ENCODE peak calls at places on chromosomes 7 and 10, in eight cellular contexts. S is HepG2; V is RWPE2; R is T-helper 17 cell; J is mucosa of descending colon; W is Panc1; M is foreskin keratinocyte; Y is activated CD4-positive, CD25-positive, alpha-beta regulatory T cell treated with anti-CD3 and anti-CD28 coated beads, Interleukin-2, amount 50 U/mL, for 24 hours. C is an unnamed sample.

GRCh38 chr10:101310528-101311439 is 43.2 kb upstream of the BTRC start:
- ATAC-seq in V (no peak), W (peak; percentile 27), M (peak; percentile 23), R (peak; percentile 45), S (peak; percentile 23), Y (no peak), J (no peak), C (peak; percentile 30)

GRCh38 chr7:76048668-76048988 is 722 bp downstream of the MDH2 start:
- ATAC-seq in M (no peak), W (peak; percentile 2), V (peak; percentile 7), Y (peak; percentile 8), J (peak; percentile 24), S (peak; percentile 14), R (peak; percentile 36), C (peak; percentile 35)

GRCh38 chr10:26714816-26715487 is 17.5 kb downstream of the PDSS1 start:
- ATAC-seq in M (no peak), J (peak; percentile 96), W (no peak), R (no peak), V (no peak), S (peak; percentile 98), Y (no peak), C (no peak)

GRCh38 chr10:118007773-118008172 is 39.0 kb downstream of the RAB11FIP2 start:
- ATAC-seq in Y (no peak), R (no peak), S (no peak), V (no peak), M (no peak), J (no peak), W (no peak), C (no peak)

GRCh38 chr10:128875030-128875744 is 591.9 kb upstream of the MGMT start:
- ATAC-seq in Y (no peak), J (no peak), W (no peak), V (peak; percentile 57), R (no peak), M (no peak), S (no peak), C (no peak)

GRCh38 chr7:72109566-72109965 is 302.6 kb downstream of the CALN1 start:
- ATAC-seq in R (no peak), Y (no peak), W (no peak), M (no peak), J (no peak), S (no peak), V (no peak), C (no peak)

GRCh38 chr7:148584154-148584827 is 6.3 kb upstream of the C7orf33 start:
- ATAC-seq in Y (peak; percentile 69), M (no peak), R (no peak), S (no peak), V (no peak), J (no peak), W (no peak), C (peak; percentile 52)

GRCh38 chr10:42998481-42999384 is 78.1 kb upstream of the RET start:
- ATAC-seq in V (no peak), Y (no peak), M (no peak), R (no peak), S (no peak), W (no peak), J (no peak), C (no peak)

GRCh38 chr10:11180228-11180627 is 162.6 kb downstream of the CELF2 start:
- ATAC-seq in W (no peak), M (no peak), J (peak; percentile 39), V (no peak), R (peak; percentile 51), Y (peak; percentile 34), S (no peak), C (no peak)

GRCh38 chr7:464177-464711 is 55.4 kb downstream of the PDGFA start:
- ATAC-seq in W (no peak), M (no peak), V (no peak), Y (no peak), R (no peak), J (no peak), S (no peak), C (no peak)

GRCh38 chr10:49194212-49194920 is 6.2 kb upstream of the TMEM273 start:
- ATAC-seq in R (peak; percentile 50), W (no peak), S (no peak), M (no peak), V (no peak), Y (no peak), J (no peak), C (no peak)

GRCh38 chr10:6607778-6608177 is 27.7 kb upstream of the PRKCQ start:
- ATAC-seq in S (no peak), W (no peak), M (peak; percentile 24), Y (no peak), R (no peak), J (no peak), V (peak; percentile 38), C (no peak)

GRCh38 chr7:48526375-48526732 is 355.1 kb downstream of the ABCA13 start:
- ATAC-seq in S (no peak), M (peak; percentile 89), R (no peak), Y (no peak), V (no peak), W (no peak), J (no peak), C (no peak)

GRCh38 chr10:60817135-60817805 is 39.0 kb downstream of the CDK1 start:
- ATAC-seq in M (no peak), V (no peak), R (no peak), W (no peak), Y (no peak), J (peak; percentile 34), S (no peak), C (no peak)

GRCh38 chr10:74051729-74052342 is 53.9 kb downstream of the VCL start:
- ATAC-seq in V (no peak), Y (no peak), R (no peak), J (peak; percentile 62), W (peak; percentile 49), S (no peak), M (no peak), C (no peak)

GRCh38 chr10:85926136-85926535 is 440.5 kb downstream of the GRID1 start:
- ATAC-seq in R (no peak), S (no peak), J (no peak), W (no peak), V (no peak), Y (no peak), M (no peak), C (no peak)

GRCh38 chr7:117023325-117023854 is 70.1 kb downstream of the ST7 start:
- ATAC-seq in Y (no peak), R (no peak), J (no peak), W (no peak), M (no peak), V (no peak), S (no peak), C (no peak)

GRCh38 chr7:133746847-133747246 is 380.3 kb upstream of the LRGUK start:
- ATAC-seq in V (peak; percentile 51), W (no peak), Y (no peak), M (peak; percentile 39), J (no peak), R (no peak), S (no peak), C (no peak)

GRCh38 chr7:156218544-156219306 is 406.5 kb upstream of the SHH start:
- ATAC-seq in S (peak; percentile 62), R (no peak), Y (no peak), M (no peak), W (no peak), J (no peak), V (no peak), C (no peak)

GRCh38 chr7:26292768-26293560 is 1.3 kb downstream of the SNX10 start:
- ATAC-seq in W (peak; percentile 14), J (no peak), V (no peak), M (no peak), S (peak; percentile 72), R (no peak), Y (no peak), C (no peak)

GRCh38 chr10:11546581-11546980 is 64.9 kb downstream of the USP6NL start:
- ATAC-seq in W (no peak), V (no peak), J (no peak), M (no peak), Y (no peak), S (no peak), R (no peak), C (peak; percentile 52)

GRCh38 chr7:129843365-129843898 is 109.3 kb downstream of the UBE2H start:
- ATAC-seq in R (no peak), W (no peak), V (no peak), Y (no peak), S (no peak), J (no peak), M (no peak), C (no peak)

GRCh38 chr10:34372509-34372908 is 442.6 kb downstream of the PARD3 start:
- ATAC-seq in V (no peak), Y (no peak), J (no peak), S (no peak), R (no peak), M (no peak), W (no peak), C (no peak)

GRCh38 chr10:33031815-33032320 is 73.8 kb upstream of the ITGB1 start:
- ATAC-seq in Y (no peak), J (no peak), R (no peak), W (peak; percentile 54), S (no peak), M (no peak), V (no peak), C (peak; percentile 5)

GRCh38 chr7:121557034-121557892 is 161.2 kb upstream of the FAM3C start:
- ATAC-seq in Y (no peak), M (peak; percentile 81), W (no peak), V (no peak), J (peak; percentile 97), S (no peak), R (no peak), C (peak; percentile 37)

GRCh38 chr7:27221201-27221797 is 21.3 kb upstream of the EVX1 start:
- ATAC-seq in R (no peak), J (no peak), V (peak; percentile 50), M (peak; percentile 29), Y (peak; percentile 58), W (no peak), S (no peak), C (no peak)

GRCh38 chr7:111086532-111086931 is 4.4 kb upstream of the LRRN3 start:
- ATAC-seq in R (no peak), M (no peak), W (no peak), J (no peak), V (no peak), Y (peak; percentile 69), S (no peak), C (no peak)

GRCh38 chr10:112456533-112456932 is 9.5 kb downstream of the VTI1A start:
- ATAC-seq in R (no peak), V (no peak), M (no peak), W (no peak), S (peak; percentile 47), Y (no peak), J (no peak), C (no peak)

GRCh38 chr7:144777005-144777814 is 58.6 kb downstream of the TPK1 start:
- ATAC-seq in R (no peak), M (no peak), V (no peak), J (peak; percentile 78), S (no peak), Y (no peak), W (no peak), C (no peak)

GRCh38 chr7:139494835-139495568 is 11.5 kb upstream of the KLRG2 start:
- ATAC-seq in R (no peak), J (no peak), V (no peak), M (no peak), Y (peak; percentile 76), W (no peak), S (no peak), C (no peak)

GRCh38 chr7:148987751-148988512 is 40.4 kb downstream of the PDIA4 start:
- ATAC-seq in W (peak; percentile 17), R (no peak), Y (peak; percentile 2), J (peak; percentile 52), M (peak; percentile 8), V (peak; percentile 36), S (peak; percentile 60), C (peak; percentile 33)

GRCh38 chr7:47579458-47579857 is 2.5 kb downstream of the TNS3 start:
- ATAC-seq in S (no peak), R (no peak), V (no peak), W (no peak), J (no peak), M (no peak), Y (no peak), C (no peak)

GRCh38 chr7:130489140-130489967 is 2.5 kb upstream of the MEST start:
- ATAC-seq in W (peak; percentile 51), R (no peak), M (no peak), V (no peak), J (no peak), S (no peak), Y (no peak), C (peak; percentile 85)

GRCh38 chr10:105700327-105700726 is 1059.2 kb downstream of the SORCS3 start:
- ATAC-seq in J (no peak), M (no peak), S (no peak), Y (no peak), W (no peak), R (no peak), V (no peak), C (no peak)

C was measured in SK-N-SH treated with all-trans-retinoic acid at 6 μM for 48 hours.